ENCODE peak calls at places on chromosome 11, in eight cellular contexts. W is HCT116, A is testis, D is suprapubic skin, Z is breast epithelium, U is Peyer's patch, X is stomach, O is A549. Q is an unnamed sample.

GRCh38 chr11:48005878-48006277 is 25.5 kb downstream of the PTPRJ start:
- DNase-seq in W (no peak), A (no peak), D (no peak), Z (no peak), U (no peak), X (no peak), O (no peak), Q (no peak)

GRCh38 chr11:44096360-44097188 is 1.1 kb downstream of the EXT2 start:
- DNase-seq in W (no peak), A (no peak), D (no peak), Z (no peak), U (no peak), X (no peak), O (peak; percentile 10), Q (no peak)

GRCh38 chr11:119608781-119609180 is 120.2 kb downstream of the NECTIN1 start:
- DNase-seq in W (no peak), A (no peak), D (no peak), Z (no peak), U (no peak), X (no peak), O (no peak), Q (no peak)

GRCh38 chr11:112697371-112697770 is 263.8 kb upstream of the NCAM1 start:
- DNase-seq in W (no peak), A (no peak), D (no peak), Z (no peak), U (no peak), X (no peak), O (no peak), Q (no peak)

GRCh38 chr11:114159802-114160588 is 100.5 kb downstream of the ZBTB16 start:
- DNase-seq in W (peak; percentile 68), A (peak; percentile 98), D (peak; percentile 99), Z (peak; percentile 99), U (peak; percentile 100), X (peak; percentile 100), O (peak; percentile 18), Q (peak; percentile 98)

GRCh38 chr11:121553806-121554205 is 101.0 kb upstream of the SORL1-AS1 start:
- DNase-seq in W (peak; percentile 36), A (no peak), D (no peak), Z (no peak), U (peak; percentile 91), X (peak; percentile 83), O (no peak), Q (no peak)

GRCh38 chr11:2592559-2593392 is 107.0 kb downstream of the KCNQ1OT1 start:
- DNase-seq in W (no peak), A (peak; percentile 10), D (peak; percentile 32), Z (no peak), U (peak; percentile 33), X (no peak), O (no peak), Q (no peak)

GRCh38 chr11:5809122-5809519 is 397 bp downstream of the OR52N2 start:
- DNase-seq in W (no peak), A (no peak), D (no peak), Z (no peak), U (no peak), X (no peak), O (no peak), Q (no peak)

GRCh38 chr11:128737704-128738103 is 43.8 kb downstream of the FLI1 start:
- DNase-seq in W (no peak), A (no peak), D (no peak), Z (no peak), U (no peak), X (no peak), O (no peak), Q (no peak)

GRCh38 chr11:117070016-117070415 is 28.2 kb downstream of the SIK3 start:
- DNase-seq in W (no peak), A (no peak), D (no peak), Z (no peak), U (no peak), X (no peak), O (no peak), Q (no peak)

GRCh38 chr11:111305871-111306270 is 7.5 kb downstream of the POU2AF3 start:
- DNase-seq in W (no peak), A (no peak), D (no peak), Z (no peak), U (no peak), X (no peak), O (no peak), Q (no peak)

GRCh38 chr11:128164090-128164741 is 423.1 kb downstream of the ETS1 start:
- DNase-seq in W (no peak), A (no peak), D (no peak), Z (no peak), U (no peak), X (no peak), O (no peak), Q (no peak)

GRCh38 chr11:70315726-70316125 is 45.2 kb downstream of the PPFIA1 start:
- DNase-seq in W (no peak), A (no peak), D (no peak), Z (no peak), U (no peak), X (no peak), O (no peak), Q (no peak)

GRCh38 chr11:119782673-119783072 is 53.7 kb upstream of the NECTIN1 start:
- DNase-seq in W (no peak), A (no peak), D (no peak), Z (no peak), U (no peak), X (no peak), O (no peak), Q (no peak)

GRCh38 chr11:20511982-20512381 is 87.4 kb upstream of the SLC6A5 start:
- DNase-seq in W (no peak), A (no peak), D (no peak), Z (no peak), U (no peak), X (no peak), O (no peak), Q (no peak)

GRCh38 chr11:61350336-61350735 is 11.3 kb downstream of the CYB561A3 start:
- DNase-seq in W (no peak), A (no peak), D (no peak), Z (no peak), U (no peak), X (no peak), O (no peak), Q (no peak)

GRCh38 chr11:6746086-6746618 is 25.6 kb downstream of the OR2AG2 start:
- DNase-seq in W (no peak), A (no peak), D (no peak), Z (no peak), U (peak; percentile 86), X (peak; percentile 28), O (no peak), Q (no peak)

GRCh38 chr11:14908214-14908880 is 16.3 kb upstream of the CYP2R1 start:
- DNase-seq in W (peak; percentile 51), A (peak; percentile 46), D (no peak), Z (no peak), U (peak; percentile 73), X (no peak), O (peak; percentile 32), Q (peak; percentile 30)

GRCh38 chr11:71447791-71448256 is 369 bp downstream of the DHCR7 start:
- DNase-seq in W (no peak), A (no peak), D (no peak), Z (no peak), U (peak; percentile 66), X (peak; percentile 41), O (peak; percentile 33), Q (no peak)

GRCh38 chr11:2483426-2483825 is 38.6 kb downstream of the KCNQ1 start:
- DNase-seq in W (no peak), A (no peak), D (no peak), Z (no peak), U (peak; percentile 46), X (peak; percentile 68), O (no peak), Q (no peak)

GRCh38 chr11:115439385-115439784 is 64.8 kb downstream of the CADM1 start:
- DNase-seq in W (no peak), A (no peak), D (no peak), Z (no peak), U (no peak), X (no peak), O (no peak), Q (no peak)

GRCh38 chr11:78205256-78205655 is 16.5 kb downstream of the USP35 start:
- DNase-seq in W (no peak), A (no peak), D (no peak), Z (peak; percentile 14), U (peak; percentile 21), X (no peak), O (no peak), Q (no peak)

GRCh38 chr11:78200553-78200952 is 11.8 kb downstream of the USP35 start:
- DNase-seq in W (no peak), A (no peak), D (no peak), Z (peak; percentile 39), U (no peak), X (no peak), O (no peak), Q (no peak)

GRCh38 chr11:78203184-78203583 is 14.5 kb downstream of the USP35 start:
- DNase-seq in W (no peak), A (no peak), D (no peak), Z (no peak), U (peak; percentile 57), X (no peak), O (no peak), Q (no peak)

GRCh38 chr11:78201096-78201495 is 12.4 kb downstream of the USP35 start:
- DNase-seq in W (no peak), A (no peak), D (no peak), Z (peak; percentile 38), U (no peak), X (no peak), O (no peak), Q (no peak)

DNA sequence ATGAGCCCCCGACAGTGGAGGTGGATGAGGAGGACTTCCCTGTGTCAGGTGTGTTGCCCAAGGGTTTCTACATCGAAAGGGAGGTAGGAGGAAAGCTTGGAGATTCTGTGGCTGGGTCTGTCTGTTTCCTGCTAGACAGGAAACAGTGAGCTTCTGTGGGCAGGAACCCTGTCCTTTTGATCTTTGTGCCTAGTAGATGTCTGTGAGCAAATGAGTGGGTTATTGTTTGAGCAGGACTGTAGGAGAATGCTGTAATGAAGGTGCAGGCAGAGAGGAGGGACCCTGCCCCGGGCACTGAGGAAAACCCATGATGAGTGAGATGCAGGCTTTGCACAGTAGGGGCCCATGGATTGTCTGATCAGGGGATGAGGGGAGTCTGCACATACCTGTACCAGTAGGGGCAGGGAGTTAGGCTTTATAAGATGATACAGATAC is 14.0 kb downstream of the USP35 start:
- DNase-seq in W (no peak), A (no peak), D (no peak), Z (peak; percentile 6), U (peak; percentile 74), X (no peak), O (no peak), Q (no peak)
- H3K4me3 ChIP-seq in W (no peak overlapping the region), A (no peak overlapping the region), D (no peak overlapping the region), Z (no peak overlapping the region), U (no peak overlapping the region), X (no peak overlapping the region), O (no peak overlapping the region), Q (no peak overlapping the region)

GRCh38 chr11:820655-821512 is 2.2 kb downstream of the PNPLA2 start:
- DNase-seq in W (no peak), A (no peak), D (peak; percentile 90), Z (peak; percentile 87), U (peak; percentile 88), X (peak; percentile 90), O (peak; percentile 85), Q (no peak)
- TF ChIP-seq POLR2A in W (no peak), A (no peak), D (no peak), Z (no peak), U (peak; percentile 57), X (no peak), O (peak; percentile 31), Q (no peak)

GRCh38 chr11:94754335-94754734 is 13.8 kb upstream of the AMOTL1 start:
- DNase-seq in W (no peak), A (no peak), D (no peak), Z (no peak), U (no peak), X (no peak), O (no peak), Q (no peak)
- H3K27ac ChIP-seq in W (no peak overlapping the region), A (no peak overlapping the region), D (no peak overlapping the region), Z (no peak overlapping the region), U (no peak overlapping the region), X (no peak overlapping the region), O (no peak overlapping the region), Q (no peak overlapping the region)

GRCh38 chr11:33926954-33927552 is 35.2 kb upstream of the LMO2 start:
- DNase-seq in W (no peak), A (no peak), D (no peak), Z (no peak), U (no peak), X (no peak), O (no peak), Q (no peak)
- H3K4me3 ChIP-seq in W (no peak overlapping the region), A (no peak overlapping the region), D (no peak overlapping the region), Z (no peak overlapping the region), U (no peak overlapping the region), X (no peak overlapping the region), O (no peak overlapping the region), Q (no peak overlapping the region)

Q was measured in prostate gland.